ENCODE peak calls at places on chromosomes 5 and 9, in ten cellular contexts. A is activated CD4-positive, alpha-beta T cell treated with anti-CD3 and anti-CD28 coated beads, Interleukin-2, amount 10 ng/mL, durations not matched to agents 7 days and 5 days; Q is frontal cortex; H is Daoy; F is GM23248; C is stimulated activated CD4-positive, alpha-beta T cell treated with anti-CD3 and anti-CD28 coated beads, TNF-alpha, amount 100 ng/mL, for 24 hours; Z is HEK293T; P is NCI-H1417; V is AG20443; R is fibroblast of lung. N is an unnamed sample.

GRCh38 chr9:92807757-92808725 is 43.4 kb upstream of the BICD2 start:
- DNase-seq in A (peak), Q (no peak), H (peak), F (peak), C (no peak), Z (no peak), P (peak), V (no peak), R (no peak), N (peak)

GRCh38 chr5:137142371-137143243 is 356.5 kb downstream of the SPOCK1 start:
- DNase-seq in A (no peak), Q (no peak), H (peak), F (peak), C (no peak), Z (no peak), P (peak), V (peak), R (peak), N (no peak)

GRCh38 chr5:143248822-143249579 is 154.5 kb downstream of the NR3C1 start:
- DNase-seq in A (no peak), Q (no peak), H (peak), F (peak), C (no peak), Z (no peak), P (no peak), V (peak), R (peak), N (no peak)

GRCh38 chr9:21030389-21031035 is 928 bp downstream of the HACD4 start:
- DNase-seq in A (peak), Q (no peak), H (no peak), F (peak), C (peak), Z (no peak), P (no peak), V (peak), R (peak), N (no peak)

GRCh38 chr5:176583076-176583475 is 26.9 kb downstream of the GPRIN1 start:
- DNase-seq in A (no peak), Q (no peak), H (no peak), F (no peak), C (no peak), Z (no peak), P (no peak), V (no peak), R (no peak), N (no peak)

GRCh38 chr5:143824851-143825720 is 13.1 kb downstream of the HMHB1 start:
- DNase-seq in A (peak), Q (peak), H (peak), F (peak), C (peak), Z (peak), P (peak), V (peak), R (peak), N (peak)

GRCh38 chr5:177006265-177006972 is at the start of gene UIMC1:
- DNase-seq in A (peak), Q (peak), H (peak), F (peak), C (peak), Z (peak), P (peak), V (peak), R (peak), N (peak)

GRCh38 chr9:20618361-20618799 is 3.9 kb downstream of the MLLT3 start:
- DNase-seq in A (no peak), Q (no peak), H (peak), F (peak), C (no peak), Z (no peak), P (no peak), V (peak), R (peak), N (no peak)

GRCh38 chr9:131274674-131275331 is 1.5 kb downstream of the FAM78A start:
- DNase-seq in A (no peak), Q (no peak), H (no peak), F (no peak), C (no peak), Z (no peak), P (no peak), V (no peak), R (no peak), N (peak)

GRCh38 chr5:59917121-59917520 is 23.6 kb upstream of the PDE4D start:
- DNase-seq in A (no peak), Q (no peak), H (no peak), F (no peak), C (no peak), Z (no peak), P (no peak), V (no peak), R (no peak), N (no peak)

GRCh38 chr5:80781356-80781755 is 126.6 kb upstream of the DHFR start:
- DNase-seq in A (no peak), Q (no peak), H (peak), F (peak), C (no peak), Z (no peak), P (no peak), V (no peak), R (peak), N (no peak)

GRCh38 chr9:132804576-132805295 is 73.3 kb downstream of the AK8 start:
- DNase-seq in A (no peak), Q (no peak), H (no peak), F (no peak), C (no peak), Z (no peak), P (no peak), V (no peak), R (no peak), N (no peak)

GRCh38 chr9:18238752-18239151 is 235.2 kb upstream of the ADAMTSL1 start:
- DNase-seq in A (no peak), Q (no peak), H (peak), F (peak), C (no peak), Z (no peak), P (no peak), V (no peak), R (peak), N (no peak)

GRCh38 chr9:129812385-129812784 is 9.4 kb downstream of the TOR1B start:
- DNase-seq in A (no peak), Q (no peak), H (no peak), F (no peak), C (no peak), Z (no peak), P (no peak), V (no peak), R (no peak), N (no peak)

GRCh38 chr9:69120380-69121154 is 53.5 kb upstream of the TJP2 start:
- DNase-seq in A (no peak), Q (no peak), H (peak), F (no peak), C (no peak), Z (no peak), P (peak), V (no peak), R (peak), N (no peak)

GRCh38 chr9:84339523-84339922 is 1.0 kb downstream of the SLC28A3 start:
- DNase-seq in A (no peak), Q (no peak), H (peak), F (no peak), C (no peak), Z (no peak), P (peak), V (no peak), R (no peak), N (no peak)

GRCh38 chr5:176373100-176373818 is 8.0 kb downstream of the ARL10 start:
- DNase-seq in A (no peak), Q (no peak), H (no peak), F (no peak), C (no peak), Z (no peak), P (no peak), V (peak), R (no peak), N (no peak)

GRCh38 chr9:2427016-2427891 is 194.3 kb upstream of the VLDLR start:
- DNase-seq in A (no peak), Q (no peak), H (peak), F (peak), C (no peak), Z (no peak), P (peak), V (no peak), R (no peak), N (no peak)

GRCh38 chr5:124956471-124957029 is 210.1 kb upstream of the ZNF608 start:
- DNase-seq in A (no peak), Q (no peak), H (no peak), F (no peak), C (no peak), Z (no peak), P (no peak), V (no peak), R (no peak), N (no peak)

GRCh38 chr5:149166128-149166527 is 24.8 kb downstream of the ABLIM3 start:
- DNase-seq in A (no peak), Q (no peak), H (peak), F (peak), C (no peak), Z (no peak), P (no peak), V (peak), R (peak), N (peak)

GRCh38 chr5:150161242-150162141 is 5.1 kb upstream of the CDX1 start:
- DNase-seq in A (peak), Q (peak), H (peak), F (peak), C (peak), Z (peak), P (peak), V (peak), R (peak), N (peak)

GRCh38 chr9:14315754-14316573 is 2.0 kb upstream of the NFIB start:
- DNase-seq in A (no peak), Q (no peak), H (peak), F (peak), C (no peak), Z (no peak), P (no peak), V (peak), R (peak), N (no peak)

GRCh38 chr9:88746029-88746743 is 211.2 kb downstream of the NXNL2 start:
- DNase-seq in A (no peak), Q (no peak), H (peak), F (peak), C (no peak), Z (peak), P (no peak), V (peak), R (peak), N (no peak)

GRCh38 chr5:138372225-138372624 is 19.7 kb downstream of the KDM3B start:
- DNase-seq in A (no peak), Q (no peak), H (no peak), F (no peak), C (no peak), Z (no peak), P (no peak), V (no peak), R (no peak), N (no peak)

GRCh38 chr5:61313960-61314681 is 17.9 kb upstream of the ZSWIM6 start:
- DNase-seq in A (no peak), Q (no peak), H (peak), F (peak), C (no peak), Z (no peak), P (no peak), V (peak), R (peak), N (no peak)

GRCh38 chr5:36377192-36377591 is 75.5 kb upstream of the RANBP3L start:
- DNase-seq in A (no peak), Q (no peak), H (no peak), F (no peak), C (no peak), Z (no peak), P (no peak), V (no peak), R (no peak), N (no peak)

GRCh38 chr9:96064838-96065481 is 189.5 kb downstream of the ERCC6L2 start:
- DNase-seq in A (no peak), Q (no peak), H (no peak), F (no peak), C (no peak), Z (no peak), P (no peak), V (no peak), R (no peak), N (no peak)

GRCh38 chr5:100615362-100615761 is 80.2 kb downstream of the FAM174A start:
- DNase-seq in A (no peak), Q (no peak), H (no peak), F (no peak), C (no peak), Z (no peak), P (no peak), V (no peak), R (peak), N (no peak)

GRCh38 chr9:20187318-20187717 is 398.5 kb upstream of the SLC24A2 start:
- DNase-seq in A (no peak), Q (no peak), H (no peak), F (no peak), C (no peak), Z (no peak), P (no peak), V (no peak), R (no peak), N (no peak)

GRCh38 chr9:130286781-130287428 is 21.3 kb downstream of the HMCN2 start:
- DNase-seq in A (no peak), Q (no peak), H (no peak), F (no peak), C (no peak), Z (no peak), P (no peak), V (no peak), R (no peak), N (no peak)

GRCh38 chr9:137797206-137798120 is 80.1 kb upstream of the CACNA1B start:
- DNase-seq in A (no peak), Q (no peak), H (no peak), F (no peak), C (no peak), Z (no peak), P (peak), V (no peak), R (no peak), N (no peak)

GRCh38 chr5:31237159-31237558 is 43.7 kb downstream of the CDH6 start:
- DNase-seq in A (no peak), Q (no peak), H (no peak), F (peak), C (no peak), Z (no peak), P (no peak), V (peak), R (no peak), N (no peak)

GRCh38 chr9:116310212-116310611 is 156.6 kb downstream of the PAPPA start:
- DNase-seq in A (no peak), Q (no peak), H (no peak), F (no peak), C (no peak), Z (no peak), P (no peak), V (no peak), R (no peak), N (no peak)

GRCh38 chr5:136007271-136007670 is 21.5 kb upstream of the TGFBI start:
- DNase-seq in A (no peak), Q (no peak), H (no peak), F (peak), C (no peak), Z (no peak), P (no peak), V (no peak), R (no peak), N (no peak)

GRCh38 chr5:39106332-39106731 is 32.1 kb upstream of the RICTOR start:
- DNase-seq in A (no peak), Q (no peak), H (no peak), F (peak), C (no peak), Z (no peak), P (no peak), V (peak), R (no peak), N (no peak)

GRCh38 chr9:128150594-128151342 is 1.5 kb downstream of the LCN2 start:
- DNase-seq in A (peak), Q (no peak), H (peak), F (no peak), C (no peak), Z (peak), P (no peak), V (no peak), R (no peak), N (no peak)

GRCh38 chr9:34049630-34050384 is 1.1 kb upstream of the UBAP2 start:
- DNase-seq in A (no peak), Q (no peak), H (peak), F (no peak), C (no peak), Z (no peak), P (peak), V (no peak), R (no peak), N (no peak)

GRCh38 chr5:1565737-1566734 is 42.3 kb upstream of the LPCAT1 start:
- DNase-seq in A (no peak), Q (peak), H (no peak), F (no peak), C (no peak), Z (no peak), P (no peak), V (peak), R (no peak), N (no peak)

N was measured in stimulated activated effector memory CD8-positive, alpha-beta T cell treated with anti-CD3 and anti-CD28 coated beads, Interleukin-12 subunit alpha, Interleukin-12 subunit beta, amount 100 ng/mL, for 72 hours.